ENCODE peak calls at places on chromosomes 4 and X, in four cellular contexts. One of them, this sample, is unnamed.

GRCh38 chr4:83257811-83258210 is 26.8 kb downstream of the COQ2 start:
- DNase-seq in GM12864: no peak
- DNase-seq in foreskin fibroblast: no peak
- DNase-seq in kidney epithelial cell: no peak
- DNase-seq in this sample: no peak

GRCh38 chrX:83845397-83845796 is 15.5 kb upstream of the CYLC1 start:
- DNase-seq in GM12864: no peak
- DNase-seq in foreskin fibroblast: no peak
- DNase-seq in kidney epithelial cell: no peak
- DNase-seq in this sample: peak; percentile 18

GRCh38 chrX:77493677-77494553 is 46.7 kb downstream of the FGF16 start:
- DNase-seq in GM12864: no peak
- DNase-seq in foreskin fibroblast: peak; percentile 82
- DNase-seq in kidney epithelial cell: peak; percentile 19
- DNase-seq in this sample: no peak

GRCh38 chrX:28670074-28670473 is 82.8 kb downstream of the IL1RAPL1 start:
- DNase-seq in GM12864: no peak
- DNase-seq in foreskin fibroblast: no peak
- DNase-seq in kidney epithelial cell: no peak
- DNase-seq in this sample: no peak

GRCh38 chrX:7294483-7294882 is 146.5 kb upstream of the PUDP start:
- DNase-seq in GM12864: no peak
- DNase-seq in foreskin fibroblast: peak; percentile 49
- DNase-seq in kidney epithelial cell: no peak
- DNase-seq in this sample: no peak

GRCh38 chr4:73251384-73251783 is 7.2 kb downstream of the ANKRD17 start:
- DNase-seq in GM12864: no peak
- DNase-seq in foreskin fibroblast: no peak
- DNase-seq in kidney epithelial cell: no peak
- DNase-seq in this sample: no peak

GRCh38 chr4:165312506-165312905 is 15.0 kb upstream of the MSMO1 start:
- DNase-seq in GM12864: no peak
- DNase-seq in foreskin fibroblast: peak; percentile 63
- DNase-seq in kidney epithelial cell: no peak
- DNase-seq in this sample: no peak

GRCh38 chrX:23887448-23887847 is 20.3 kb downstream of the APOO start:
- DNase-seq in GM12864: no peak
- DNase-seq in foreskin fibroblast: no peak
- DNase-seq in kidney epithelial cell: no peak
- DNase-seq in this sample: no peak

DNA sequence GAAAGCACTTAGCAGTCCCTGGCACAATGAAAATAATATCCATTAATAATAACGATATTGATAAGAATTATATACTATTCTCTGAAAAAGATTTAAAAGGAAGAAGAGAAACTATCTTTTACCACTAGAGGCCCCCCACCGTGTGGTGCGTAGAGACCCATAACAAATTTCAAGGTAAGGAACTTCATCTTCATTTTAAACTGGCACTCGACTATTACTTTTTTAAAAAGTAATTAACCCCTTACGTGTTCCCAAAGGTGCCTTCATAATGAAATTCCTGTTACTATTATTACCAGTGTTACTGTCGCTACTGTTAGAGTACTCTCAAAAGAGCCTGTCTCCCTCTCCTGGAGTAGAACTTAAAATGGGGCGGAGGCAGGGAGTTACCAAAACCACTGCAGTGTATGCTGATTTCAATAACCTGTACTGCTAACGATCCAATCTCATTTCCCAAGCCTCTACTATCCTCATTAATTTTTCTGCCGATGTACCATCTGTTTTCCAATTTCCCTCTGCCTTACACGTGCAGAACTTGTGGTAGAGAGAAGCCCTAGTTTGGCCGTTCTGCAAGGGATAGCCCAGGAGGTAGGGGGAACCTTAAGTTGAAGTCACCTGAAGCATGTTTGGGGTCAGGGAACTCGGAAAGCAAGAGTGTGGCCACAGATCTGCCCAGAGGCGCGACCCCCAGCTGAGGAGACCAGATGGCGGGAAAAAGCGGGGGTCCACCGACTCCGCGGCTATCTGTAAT is 813 bp upstream of the STK26 start:
- DNase-seq in GM12864: no peak
- DNase-seq in foreskin fibroblast: no peak
- DNase-seq in kidney epithelial cell: no peak
- DNase-seq in this sample: peak; percentile 34
- TF ChIP-seq CTCF in GM12864: peak; percentile 24
- TF ChIP-seq CTCF in foreskin fibroblast: peak; percentile 30
- TF ChIP-seq CTCF in kidney epithelial cell: peak; percentile 23
- TF ChIP-seq CTCF in this sample: peak; percentile 33

GRCh38 chr4:137448402-137448801 is 83.9 kb downstream of the PCDH18 start:
- DNase-seq in GM12864: no peak
- DNase-seq in foreskin fibroblast: no peak
- DNase-seq in kidney epithelial cell: no peak
- DNase-seq in this sample: no peak
- H3K4me3 ChIP-seq in GM12864: no peak overlapping the region
- H3K4me3 ChIP-seq in foreskin fibroblast: no peak overlapping the region
- H3K4me3 ChIP-seq in kidney epithelial cell: no peak overlapping the region
- H3K4me3 ChIP-seq in this sample: no peak overlapping the region

DNA sequence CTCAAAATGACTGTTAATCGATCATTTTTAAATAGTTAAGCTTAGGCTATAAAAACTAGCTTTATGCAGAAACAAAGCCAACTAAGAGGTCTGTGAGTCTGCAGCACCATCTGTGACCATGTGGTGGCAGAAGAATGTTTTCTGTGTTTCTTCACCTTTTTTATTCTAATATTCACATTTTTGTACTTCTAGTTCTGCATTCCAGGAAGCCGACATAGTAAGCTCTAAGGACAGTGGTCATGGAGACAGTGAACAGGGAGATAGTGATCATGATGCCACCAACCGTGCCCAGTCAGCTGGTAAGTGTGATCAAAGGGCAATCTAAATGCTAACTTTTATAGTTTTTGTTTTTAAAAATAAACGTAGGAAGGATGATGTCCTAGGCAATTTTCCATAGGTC is 5.6 kb downstream of the PCDH10 start:
- DNase-seq in GM12864: no peak
- DNase-seq in foreskin fibroblast: no peak
- DNase-seq in kidney epithelial cell: no peak
- DNase-seq in this sample: peak; percentile 10
- TF ChIP-seq CTCF in GM12864: peak; percentile 31
- TF ChIP-seq CTCF in foreskin fibroblast: peak; percentile 74
- TF ChIP-seq CTCF in kidney epithelial cell: peak; percentile 71
- TF ChIP-seq CTCF in this sample: peak; percentile 42

GRCh38 chr4:85925071-85925470 is 434.8 kb downstream of the MAPK10 start:
- DNase-seq in GM12864: no peak
- DNase-seq in foreskin fibroblast: no peak
- DNase-seq in kidney epithelial cell: no peak
- DNase-seq in this sample: no peak

GRCh38 chr4:85929926-85930325 is 429.9 kb downstream of the MAPK10 start:
- DNase-seq in GM12864: no peak
- DNase-seq in foreskin fibroblast: no peak
- DNase-seq in kidney epithelial cell: peak; percentile 55
- DNase-seq in this sample: no peak

GRCh38 chr4:85933306-85933640 is 426.6 kb downstream of the MAPK10 start:
- DNase-seq in GM12864: no peak
- DNase-seq in foreskin fibroblast: no peak
- DNase-seq in kidney epithelial cell: no peak
- DNase-seq in this sample: no peak

GRCh38 chr4:85932371-85933305 is 427.2 kb downstream of the MAPK10 start:
- DNase-seq in GM12864: no peak
- DNase-seq in foreskin fibroblast: no peak
- DNase-seq in kidney epithelial cell: no peak
- DNase-seq in this sample: no peak

GRCh38 chr4:85928775-85929585 is 430.9 kb downstream of the MAPK10 start:
- DNase-seq in GM12864: no peak
- DNase-seq in foreskin fibroblast: no peak
- DNase-seq in kidney epithelial cell: peak; percentile 92
- DNase-seq in this sample: peak; percentile 9
- H3K4me3 ChIP-seq in GM12864: no peak overlapping the region
- H3K4me3 ChIP-seq in foreskin fibroblast: no peak overlapping the region
- H3K4me3 ChIP-seq in kidney epithelial cell: peak overlapping the region; percentile 20
- H3K4me3 ChIP-seq in this sample: no peak overlapping the region

DNA sequence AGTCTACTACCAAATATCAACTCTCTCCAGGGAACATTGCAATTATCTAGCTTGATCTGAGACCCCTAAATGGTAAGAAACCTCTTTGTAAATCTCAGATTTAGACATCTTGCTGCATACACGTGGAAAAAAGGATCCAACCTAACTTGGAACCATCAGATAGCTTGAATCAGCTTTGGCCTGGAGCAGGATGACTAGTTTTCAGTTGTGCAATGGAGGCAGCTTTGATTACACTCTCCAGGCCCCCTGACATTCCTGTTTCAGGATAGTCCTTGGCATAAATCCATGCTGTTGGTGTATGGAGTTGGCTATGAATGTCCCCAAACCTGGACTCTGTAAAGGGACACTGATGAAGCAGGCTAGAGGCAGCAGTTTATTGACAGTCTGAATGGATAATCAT is 1061.9 kb upstream of the TENM3 start:
- DNase-seq in GM12864: no peak
- DNase-seq in foreskin fibroblast: no peak
- DNase-seq in kidney epithelial cell: no peak
- DNase-seq in this sample: no peak
- TF ChIP-seq CTCF in GM12864: no peak
- TF ChIP-seq CTCF in foreskin fibroblast: no peak
- TF ChIP-seq CTCF in kidney epithelial cell: no peak
- TF ChIP-seq CTCF in this sample: no peak

GRCh38 chr4:139872274-139872673 is 206.7 kb downstream of the MGST2 start:
- DNase-seq in GM12864: no peak
- DNase-seq in foreskin fibroblast: peak; percentile 91
- DNase-seq in kidney epithelial cell: peak; percentile 83
- DNase-seq in this sample: no peak
- H3K4me3 ChIP-seq in GM12864: no peak overlapping the region
- H3K4me3 ChIP-seq in foreskin fibroblast: no peak overlapping the region
- H3K4me3 ChIP-seq in kidney epithelial cell: no peak overlapping the region
- H3K4me3 ChIP-seq in this sample: no peak overlapping the region

DNA sequence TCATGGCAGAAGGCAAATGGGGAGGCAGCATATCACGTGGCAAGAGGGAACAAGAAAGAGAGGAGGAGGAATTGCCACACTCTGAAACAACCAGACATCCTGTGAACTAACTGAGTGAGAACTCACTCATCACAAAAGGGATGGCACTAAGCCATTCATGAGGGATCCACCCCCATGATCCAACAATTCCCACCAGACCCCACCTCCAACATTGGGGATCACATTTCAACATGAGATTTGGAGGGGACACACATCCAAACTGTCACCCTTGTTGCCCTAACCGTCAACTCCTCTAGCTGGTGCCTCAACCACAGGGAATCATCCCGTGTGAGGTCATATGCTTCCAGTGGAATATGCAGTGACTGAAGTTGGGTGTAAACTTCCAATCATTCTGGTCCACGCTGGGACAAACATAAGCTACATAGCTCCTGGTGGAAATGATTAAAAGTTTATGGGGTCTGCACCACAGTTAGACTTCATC is 62.5 kb downstream of the TEX13C start:
- DNase-seq in GM12864: no peak
- DNase-seq in foreskin fibroblast: no peak
- DNase-seq in kidney epithelial cell: no peak
- DNase-seq in this sample: no peak
- TF ChIP-seq CTCF in GM12864: no peak
- TF ChIP-seq CTCF in foreskin fibroblast: no peak
- TF ChIP-seq CTCF in kidney epithelial cell: no peak
- TF ChIP-seq CTCF in this sample: no peak

GRCh38 chr4:142813388-142813787 is 32.7 kb downstream of the INPP4B start:
- DNase-seq in GM12864: no peak
- DNase-seq in foreskin fibroblast: no peak
- DNase-seq in kidney epithelial cell: no peak
- DNase-seq in this sample: no peak

GRCh38 chr4:142815834-142816233 is 30.3 kb downstream of the INPP4B start:
- DNase-seq in GM12864: no peak
- DNase-seq in foreskin fibroblast: peak; percentile 80
- DNase-seq in kidney epithelial cell: peak; percentile 69
- DNase-seq in this sample: peak; percentile 4

GRCh38 chr4:142817442-142817841 is 28.7 kb downstream of the INPP4B start:
- DNase-seq in GM12864: no peak
- DNase-seq in foreskin fibroblast: peak; percentile 93
- DNase-seq in kidney epithelial cell: peak; percentile 86
- DNase-seq in this sample: no peak

GRCh38 chr4:142818476-142818875 is 27.6 kb downstream of the INPP4B start:
- DNase-seq in GM12864: no peak
- DNase-seq in foreskin fibroblast: no peak
- DNase-seq in kidney epithelial cell: no peak
- DNase-seq in this sample: no peak

DNA sequence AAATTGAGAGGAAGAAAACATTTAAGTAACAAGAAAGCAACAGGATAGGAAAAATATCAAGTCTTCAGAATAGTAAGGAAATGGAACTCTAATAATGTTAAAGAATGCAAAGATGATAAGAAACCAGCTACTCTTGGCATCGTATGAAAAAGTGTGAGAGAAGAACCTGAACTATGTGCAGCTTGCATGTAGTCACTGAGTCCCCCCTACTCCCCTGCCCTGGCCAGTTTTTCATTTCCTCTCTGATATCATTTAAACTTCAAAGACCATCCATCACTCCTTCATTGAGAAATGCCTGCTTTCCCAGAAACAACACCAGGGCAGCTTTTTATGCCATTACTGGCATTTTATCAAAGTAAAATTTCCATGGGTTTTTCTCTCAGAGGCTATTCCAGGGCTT is 28.1 kb downstream of the INPP4B start:
- DNase-seq in GM12864: no peak
- DNase-seq in foreskin fibroblast: peak; percentile 9
- DNase-seq in kidney epithelial cell: no peak
- DNase-seq in this sample: no peak
- H3K4me3 ChIP-seq in GM12864: no peak overlapping the region
- H3K4me3 ChIP-seq in foreskin fibroblast: no peak overlapping the region
- H3K4me3 ChIP-seq in kidney epithelial cell: no peak overlapping the region
- H3K4me3 ChIP-seq in this sample: no peak overlapping the region

GRCh38 chr4:78592104-78592783 is 40.7 kb downstream of the ANXA3 start:
- DNase-seq in GM12864: no peak
- DNase-seq in foreskin fibroblast: no peak
- DNase-seq in kidney epithelial cell: no peak
- DNase-seq in this sample: peak; percentile 44
- TF ChIP-seq CTCF in GM12864: peak; percentile 71
- TF ChIP-seq CTCF in foreskin fibroblast: peak; percentile 12
- TF ChIP-seq CTCF in kidney epithelial cell: peak; percentile 37
- TF ChIP-seq CTCF in this sample: peak; percentile 49

GRCh38 chrX:531611-531936 is 99.0 kb upstream of the SHOX start:
- DNase-seq in GM12864: no peak
- DNase-seq in foreskin fibroblast: no peak
- DNase-seq in kidney epithelial cell: no peak
- DNase-seq in this sample: no peak
- H3K4me3 ChIP-seq in GM12864: no peak overlapping the region
- H3K4me3 ChIP-seq in foreskin fibroblast: no peak overlapping the region
- H3K4me3 ChIP-seq in kidney epithelial cell: no peak overlapping the region
- H3K4me3 ChIP-seq in this sample: no peak overlapping the region

This sample was measured in GM12865.